ENCODE peak calls at places on chromosomes 7 and 10, in eight cellular contexts. E is PC-3, J is IMR-90, D is OCI-LY7, B is neural progenitor cell, U is mesendoderm, S is K562, L is A549. V is an unnamed sample.

GRCh38 chr7:73721237-73721848 is 1.9 kb upstream of the STX1A start:
- DNase-seq in E (peak), J (no peak), D (no peak), B (no peak), U (no peak), S (no peak), L (no peak), V (no peak)

GRCh38 chr10:52740913-52741675 is 31.5 kb downstream of the MBL2 start:
- DNase-seq in E (peak), J (peak), D (peak), B (peak), U (peak), S (peak), L (peak), V (peak)

GRCh38 chr10:12777840-12778585 is 223.5 kb downstream of the CCDC3 start:
- DNase-seq in E (no peak), J (no peak), D (no peak), B (no peak), U (no peak), S (no peak), L (no peak), V (no peak)

GRCh38 chr7:139561-140243 is 52.7 kb upstream of the FAM20C start:
- DNase-seq in E (no peak), J (no peak), D (no peak), B (no peak), U (no peak), S (no peak), L (no peak), V (no peak)

GRCh38 chr7:47816647-47817046 is 131.6 kb downstream of the PKD1L1 start:
- DNase-seq in E (peak), J (peak), D (no peak), B (no peak), U (no peak), S (no peak), L (no peak), V (no peak)

GRCh38 chr10:120503695-120504094 is 46.7 kb downstream of the PLPP4 start:
- DNase-seq in E (peak), J (no peak), D (no peak), B (no peak), U (no peak), S (no peak), L (no peak), V (no peak)

GRCh38 chr10:48206470-48207250 is 67.8 kb downstream of the FRMPD2 start:
- DNase-seq in E (no peak), J (no peak), D (no peak), B (no peak), U (no peak), S (no peak), L (no peak), V (no peak)

GRCh38 chr7:90239625-90240228 is 5.2 kb upstream of the CFAP69 start:
- DNase-seq in E (no peak), J (no peak), D (no peak), B (no peak), U (no peak), S (no peak), L (no peak), V (no peak)

GRCh38 chr7:127967276-127967675 is 64.0 kb downstream of the LRRC4 start:
- DNase-seq in E (no peak), J (no peak), D (no peak), B (no peak), U (no peak), S (no peak), L (no peak), V (no peak)

GRCh38 chr7:29988391-29989256 is 977 bp downstream of the SCRN1 start:
- DNase-seq in E (peak), J (peak), D (peak), B (peak), U (peak), S (no peak), L (peak), V (peak)

GRCh38 chr7:142459557-142459963 is 201.7 kb upstream of the PRSS58 start:
- DNase-seq in E (peak), J (peak), D (peak), B (peak), U (peak), S (peak), L (peak), V (peak)

GRCh38 chr7:18177129-18177814 is 149.6 kb upstream of the PRPS1L1 start:
- DNase-seq in E (peak), J (no peak), D (no peak), B (no peak), U (peak), S (peak), L (no peak), V (no peak)

GRCh38 chr10:46226900-46227558 is 59.8 kb upstream of the ANTXRL start:
- DNase-seq in E (no peak), J (no peak), D (no peak), B (no peak), U (no peak), S (no peak), L (no peak), V (no peak)
- H3K4me2 ChIP-seq in E (no peak), J (no peak), D (no peak), B (no peak), U (no peak), S (no peak), L (no peak), V (no peak)

GRCh38 chr10:6542999-6543430 is 37.1 kb downstream of the PRKCQ start:
- DNase-seq in E (no peak), J (no peak), D (peak), B (no peak), U (no peak), S (no peak), L (no peak), V (no peak)
- H3K4me3 ChIP-seq in E (no peak), J (no peak), D (peak), B (no peak), U (no peak), S (no peak), L (no peak), V (no peak)

DNA sequence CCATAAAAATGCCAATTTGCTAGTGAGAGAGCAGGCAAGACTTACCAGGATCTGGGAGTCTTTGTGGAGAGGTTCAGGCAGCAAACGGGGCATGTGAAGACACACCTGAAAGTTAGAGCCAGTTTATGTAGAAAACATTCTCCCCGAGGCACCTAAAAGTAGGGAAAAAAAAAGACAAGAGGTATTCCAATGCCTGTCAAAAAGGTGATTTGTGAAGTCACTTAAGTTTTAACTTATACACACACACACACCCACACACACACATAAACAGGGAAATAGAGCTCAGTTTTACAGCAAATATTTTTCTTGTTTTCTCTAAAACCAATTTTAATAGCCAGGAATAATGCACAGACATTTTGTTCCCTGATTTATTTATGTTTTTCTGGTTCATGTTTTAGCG is at the start of gene LAMB4:
- DNase-seq in E (no peak), J (no peak), D (no peak), B (no peak), U (no peak), S (no peak), L (no peak), V (no peak)
- H3K4me2 ChIP-seq in E (peak), J (no peak), D (no peak), B (no peak), U (no peak), S (no peak), L (no peak), V (no peak)

GRCh38 chr10:130190737-130191115 is 54.5 kb downstream of the GLRX3 start:
- DNase-seq in E (no peak), J (no peak), D (no peak), B (no peak), U (no peak), S (no peak), L (no peak), V (no peak)
- H3K4me3 ChIP-seq in E (peak), J (peak), D (no peak), B (peak), U (no peak), S (no peak), L (peak), V (peak)

GRCh38 chr7:104883718-104884452 is 130.1 kb upstream of the KMT2E start:
- DNase-seq in E (peak), J (peak), D (peak), B (peak), U (peak), S (peak), L (peak), V (peak)

GRCh38 chr7:104878577-104878976 is 135.4 kb upstream of the KMT2E start:
- DNase-seq in E (no peak), J (no peak), D (no peak), B (no peak), U (no peak), S (no peak), L (no peak), V (no peak)

GRCh38 chr7:104883248-104883717 is 130.7 kb upstream of the KMT2E start:
- DNase-seq in E (no peak), J (no peak), D (no peak), B (no peak), U (no peak), S (no peak), L (no peak), V (no peak)
- H3K4me2 ChIP-seq in E (no peak), J (no peak), D (no peak), B (no peak), U (no peak), S (peak), L (no peak), V (no peak)

DNA sequence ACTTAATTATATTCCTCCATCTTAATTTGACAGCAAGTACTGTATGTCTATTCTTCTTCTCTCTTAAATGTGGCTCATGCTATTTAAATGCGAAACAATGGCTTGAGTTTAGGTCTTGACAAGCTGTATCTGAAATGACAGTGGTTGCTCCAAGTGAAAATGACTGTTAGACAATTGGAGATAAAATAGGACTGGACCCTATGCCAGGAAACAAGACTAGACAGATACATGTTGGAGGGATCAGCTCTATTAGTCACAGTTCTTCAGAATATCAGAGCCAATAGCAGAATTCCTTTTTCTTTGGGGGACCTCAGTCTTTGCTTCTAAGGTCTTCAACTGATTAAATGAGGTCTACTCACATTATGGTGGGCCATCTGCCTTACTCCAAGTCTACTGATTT is 25.8 kb downstream of the KIAA1217 start:
- DNase-seq in E (no peak), J (no peak), D (no peak), B (no peak), U (no peak), S (no peak), L (no peak), V (no peak)
- H3K4me3 ChIP-seq in E (no peak), J (no peak), D (no peak), B (no peak), U (no peak), S (no peak), L (no peak), V (no peak)

GRCh38 chr10:21719502-21719901 is 185.5 kb downstream of the MLLT10 start:
- DNase-seq in E (no peak), J (no peak), D (no peak), B (no peak), U (no peak), S (no peak), L (no peak), V (no peak)
- H3K4me2 ChIP-seq in E (no peak), J (no peak), D (no peak), B (no peak), U (no peak), S (no peak), L (no peak), V (no peak)

GRCh38 chr7:36131026-36131425 is 22.0 kb upstream of the EEPD1 start:
- DNase-seq in E (no peak), J (peak), D (no peak), B (no peak), U (no peak), S (no peak), L (no peak), V (no peak)

GRCh38 chr7:36128448-36129047 is 24.5 kb upstream of the EEPD1 start:
- DNase-seq in E (peak), J (peak), D (peak), B (no peak), U (peak), S (peak), L (peak), V (peak)

GRCh38 chr7:36129048-36129534 is 24.0 kb upstream of the EEPD1 start:
- DNase-seq in E (peak), J (peak), D (no peak), B (no peak), U (no peak), S (no peak), L (peak), V (no peak)

GRCh38 chr7:36130236-36130945 is 22.7 kb upstream of the EEPD1 start:
- DNase-seq in E (no peak), J (no peak), D (no peak), B (no peak), U (no peak), S (no peak), L (no peak), V (no peak)

GRCh38 chr7:36127075-36127740 is 25.8 kb upstream of the EEPD1 start:
- DNase-seq in E (no peak), J (peak), D (peak), B (no peak), U (no peak), S (no peak), L (no peak), V (no peak)
- H3K4me3 ChIP-seq in E (no peak), J (no peak), D (no peak), B (no peak), U (no peak), S (no peak), L (no peak), V (no peak)

GRCh38 chr7:64997927-64998391 is 7.1 kb upstream of the ZNF117 start:
- DNase-seq in E (peak), J (peak), D (no peak), B (no peak), U (peak), S (no peak), L (no peak), V (peak)

GRCh38 chr7:64998865-64999164 is 7.7 kb downstream of the ERV3-1 start:
- DNase-seq in E (no peak), J (no peak), D (no peak), B (no peak), U (no peak), S (no peak), L (no peak), V (no peak)

GRCh38 chr7:65001291-65001814 is 5.1 kb downstream of the ERV3-1 start:
- DNase-seq in E (no peak), J (no peak), D (no peak), B (no peak), U (no peak), S (no peak), L (no peak), V (no peak)

GRCh38 chr7:64997164-64997908 is 6.5 kb upstream of the ZNF117 start:
- DNase-seq in E (no peak), J (no peak), D (no peak), B (no peak), U (no peak), S (no peak), L (no peak), V (no peak)

GRCh38 chr7:64999165-65000004 is 7.1 kb downstream of the ERV3-1 start:
- DNase-seq in E (peak), J (peak), D (peak), B (no peak), U (peak), S (peak), L (no peak), V (peak)
- H3K4me2 ChIP-seq in E (no peak), J (no peak), D (peak), B (no peak), U (no peak), S (peak), L (no peak), V (peak)

GRCh38 chr7:51263631-51264484 is 52.8 kb downstream of the COBL start:
- DNase-seq in E (peak), J (no peak), D (no peak), B (no peak), U (no peak), S (no peak), L (no peak), V (peak)
- H3K4me3 ChIP-seq in E (peak), J (no peak), D (no peak), B (no peak), U (no peak), S (no peak), L (no peak), V (no peak)

V was measured in trophoblast cell.